ENCODE peak calls at places on chromosomes 4 and X, in four cellular contexts. Y is HCT116, H is PC-3, W is keratinocyte. N is an unnamed sample.

GRCh38 chr4:107115185-107115847 is 79.2 kb upstream of the DKK2 start:
- DNase-seq in Y (no peak), H (no peak), W (no peak), N (peak; percentile 68)

GRCh38 chr4:122775987-122776836 is 43.7 kb downstream of the BBS12 start:
- DNase-seq in Y (no peak), H (no peak), W (no peak), N (no peak)

GRCh38 chr4:127731406-127731805 is 1.2 kb downstream of the SLC25A31 start:
- DNase-seq in Y (no peak), H (no peak), W (no peak), N (no peak)

GRCh38 chrX:40090050-40090804 is 7.5 kb downstream of the BCOR start:
- DNase-seq in Y (no peak), H (no peak), W (no peak), N (no peak)

GRCh38 chr4:26087108-26087507 is 173.1 kb downstream of the SMIM20 start:
- DNase-seq in Y (no peak), H (no peak), W (no peak), N (peak; percentile 74)

GRCh38 chr4:38387348-38387747 is 276.7 kb upstream of the KLF3 start:
- DNase-seq in Y (no peak), H (no peak), W (no peak), N (peak; percentile 92)

GRCh38 chr4:165493359-165493758 is 114.6 kb downstream of the CPE start:
- DNase-seq in Y (peak; percentile 37), H (peak; percentile 76), W (no peak), N (peak; percentile 52)

GRCh38 chrX:139204903-139205667 is 325.5 kb upstream of the F9 start:
- DNase-seq in Y (no peak), H (peak; percentile 58), W (no peak), N (no peak)

GRCh38 chr4:174524242-174524641 is 2.0 kb upstream of the HPGD start:
- DNase-seq in Y (no peak), H (peak; percentile 16), W (no peak), N (no peak)

GRCh38 chr4:3766207-3766790 is at the start of gene ADRA2C:
- DNase-seq in Y (no peak), H (no peak), W (no peak), N (no peak)

GRCh38 chr4:3767569-3768288 is 1.5 kb downstream of the ADRA2C start:
- DNase-seq in Y (no peak), H (no peak), W (no peak), N (no peak)

GRCh38 chr4:3765271-3766206 is 646 bp upstream of the ADRA2C start:
- DNase-seq in Y (no peak), H (peak; percentile 5), W (no peak), N (peak; percentile 18)

GRCh38 chr4:3768842-3769641 is 2.9 kb downstream of the ADRA2C start:
- DNase-seq in Y (no peak), H (no peak), W (no peak), N (no peak)

DNA sequence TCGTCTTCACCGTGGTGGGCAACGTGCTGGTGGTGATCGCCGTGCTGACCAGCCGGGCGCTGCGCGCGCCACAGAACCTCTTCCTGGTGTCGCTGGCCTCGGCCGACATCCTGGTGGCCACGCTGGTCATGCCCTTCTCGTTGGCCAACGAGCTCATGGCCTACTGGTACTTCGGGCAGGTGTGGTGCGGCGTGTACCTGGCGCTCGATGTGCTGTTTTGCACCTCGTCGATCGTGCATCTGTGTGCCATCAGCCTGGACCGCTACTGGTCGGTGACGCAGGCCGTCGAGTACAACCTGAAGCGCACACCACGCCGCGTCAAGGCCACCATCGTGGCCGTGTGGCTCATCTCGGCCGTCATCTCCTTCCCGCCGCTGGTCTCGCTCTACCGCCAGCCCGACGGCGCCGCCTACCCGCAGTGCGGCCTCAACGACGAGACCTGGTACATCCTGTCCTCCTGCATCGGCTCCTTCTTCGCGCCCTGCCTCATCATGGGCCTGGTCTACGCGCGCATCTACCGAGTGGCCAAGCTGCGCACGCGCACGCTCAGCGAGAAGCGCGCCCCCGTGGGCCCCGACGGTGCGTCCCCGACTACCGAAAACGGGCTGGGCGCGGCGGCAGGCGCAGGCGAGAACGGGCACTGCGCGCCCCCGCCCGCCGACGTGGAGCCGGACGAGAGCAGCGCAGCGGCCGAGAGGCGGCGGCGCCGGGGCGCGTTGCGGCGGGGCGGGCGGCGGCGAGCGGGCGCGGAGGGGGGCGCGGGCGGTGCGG is 791 bp downstream of the ADRA2C start:
- DNase-seq in Y (no peak), H (no peak), W (no peak), N (no peak)
- TF ChIP-seq EZH2 in Y (no peak), H (no peak), W (peak; percentile 90), N (peak; percentile 93)

GRCh38 chr4:104063341-104063740 is 343.6 kb upstream of the TACR3 start:
- DNase-seq in Y (no peak), H (no peak), W (no peak), N (no peak)

GRCh38 chr4:104066533-104066932 is 346.7 kb upstream of the TACR3 start:
- DNase-seq in Y (no peak), H (no peak), W (no peak), N (no peak)

DNA sequence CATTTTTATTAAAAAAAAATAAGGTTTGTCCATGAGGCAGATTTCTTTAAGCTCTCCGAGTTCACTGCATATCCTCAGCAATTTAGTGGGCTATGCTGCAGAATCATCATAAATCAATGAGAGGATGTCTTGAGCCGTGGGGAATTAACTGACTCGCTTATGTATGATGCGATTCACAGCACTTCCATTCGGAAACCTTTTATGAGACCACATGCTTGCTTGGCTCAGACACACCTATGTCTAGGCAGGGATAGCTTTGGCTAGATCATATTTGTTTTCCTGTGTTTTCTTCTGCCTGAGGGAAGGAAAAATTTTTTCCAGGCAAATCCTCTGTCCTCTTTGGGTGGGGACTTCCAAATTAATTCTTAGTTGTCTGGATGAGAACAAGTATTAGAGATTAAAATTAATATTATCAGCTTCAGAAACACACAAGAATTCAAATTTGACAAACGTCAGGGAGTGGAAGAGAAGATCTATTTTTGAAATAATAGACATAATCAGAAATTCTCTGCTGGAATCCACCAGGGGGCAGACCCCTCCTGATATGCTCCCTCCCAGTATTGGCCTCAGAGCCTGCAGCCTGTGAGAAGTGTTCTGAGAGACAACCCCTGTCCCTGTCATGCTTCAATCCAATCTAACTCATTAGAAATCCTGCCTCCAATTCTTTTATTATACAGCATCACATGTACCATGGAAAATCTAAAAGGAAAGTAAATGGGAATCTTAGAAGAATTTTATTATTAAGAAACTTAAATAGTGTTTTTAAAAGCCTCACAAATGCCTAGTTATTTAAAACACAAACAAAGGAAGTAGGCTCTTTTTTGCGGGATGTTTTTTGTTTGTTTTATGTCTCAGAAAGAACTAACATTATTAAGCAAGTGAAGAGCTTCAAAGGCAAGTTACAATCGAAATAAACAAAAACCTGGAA is 345.1 kb upstream of the TACR3 start:
- DNase-seq in Y (peak; percentile 56), H (peak; percentile 54), W (no peak), N (peak; percentile 39)
- TF ChIP-seq CTCF in Y (peak; percentile 81), H (peak; percentile 68), W (peak; percentile 56), N (peak; percentile 49)

GRCh38 chrX:15737957-15738685 is at the start of gene CA5B:
- DNase-seq in Y (peak; percentile 68), H (peak; percentile 94), W (peak; percentile 91), N (peak; percentile 80)
- H3K27ac ChIP-seq in Y (no peak within 1 kb of the TSS), H (peak within 1 kb of the TSS; percentile 88), W (peak within 1 kb of the TSS; percentile 55), N (no peak within 1 kb of the TSS)

GRCh38 chr4:42151568-42152506 is 618 bp downstream of the BEND4 start:
- DNase-seq in Y (no peak), H (no peak), W (no peak), N (no peak)
- TF ChIP-seq EZH2 in Y (no peak), H (peak; percentile 51), W (peak; percentile 69), N (peak; percentile 27)

GRCh38 chr4:23921993-23922392 is 32.1 kb upstream of the PPARGC1A start:
- DNase-seq in Y (no peak), H (no peak), W (no peak), N (no peak)

GRCh38 chr4:23923141-23923540 is 33.3 kb upstream of the PPARGC1A start:
- DNase-seq in Y (no peak), H (no peak), W (no peak), N (no peak)

GRCh38 chr4:23922535-23923115 is 32.8 kb upstream of the PPARGC1A start:
- DNase-seq in Y (no peak), H (no peak), W (no peak), N (peak; percentile 53)

GRCh38 chr4:23924556-23924955 is 34.7 kb upstream of the PPARGC1A start:
- DNase-seq in Y (no peak), H (no peak), W (no peak), N (no peak)

GRCh38 chr4:23923840-23924239 is 34.0 kb upstream of the PPARGC1A start:
- DNase-seq in Y (no peak), H (no peak), W (no peak), N (no peak)
- TF ChIP-seq CTCF in Y (no peak), H (no peak), W (peak; percentile 9), N (no peak)

DNA sequence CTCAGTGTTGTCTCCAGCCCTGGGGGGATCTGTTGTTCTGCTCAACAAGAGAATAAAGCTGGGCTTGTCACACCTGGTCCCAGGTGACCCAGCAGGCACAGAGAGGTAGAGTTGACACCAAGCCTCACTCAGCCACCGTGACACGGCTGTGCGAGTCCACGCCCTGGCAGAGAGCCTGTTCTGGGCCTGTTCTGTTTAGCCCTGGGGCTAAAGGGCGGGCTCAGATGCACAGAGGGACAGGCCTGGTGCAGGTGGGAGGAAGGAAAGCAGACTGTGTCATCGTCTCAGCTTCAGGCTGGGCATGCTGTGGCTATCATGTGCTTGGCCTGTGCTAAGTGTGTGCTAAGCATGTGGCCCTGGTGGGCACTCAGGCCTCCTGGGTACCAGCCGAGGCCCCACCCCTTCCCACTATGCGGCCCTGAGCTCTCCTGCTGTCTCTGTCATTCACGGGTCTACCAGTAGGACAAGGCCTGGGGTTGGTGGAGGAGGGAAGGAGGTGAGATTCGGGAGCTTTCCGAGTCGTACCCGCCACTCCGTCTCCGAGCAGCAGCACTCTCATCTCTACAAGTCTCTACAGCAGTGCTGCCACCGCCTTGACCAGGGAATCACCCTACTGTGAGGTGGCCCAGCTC is 10.8 kb downstream of the WFS1 start:
- DNase-seq in Y (no peak), H (peak; percentile 32), W (peak; percentile 50), N (no peak)
- H3K27ac ChIP-seq in Y (no peak overlapping the region), H (no peak overlapping the region), W (no peak overlapping the region), N (no peak overlapping the region)

GRCh38 chrX:632391-633042 is 1.9 kb downstream of the SHOX start:
- DNase-seq in Y (no peak), H (no peak), W (no peak), N (no peak)
- TF ChIP-seq EZH2 in Y (no peak), H (no peak), W (peak; percentile 46), N (no peak)

GRCh38 chrX:13013353-13014110 is 30.9 kb downstream of the FAM9C start:
- DNase-seq in Y (no peak), H (no peak), W (no peak), N (peak; percentile 31)
- TF ChIP-seq CTCF in Y (no peak), H (no peak), W (no peak), N (no peak)